ENCODE peak calls at places on chromosomes 5 and 9, in nine cellular contexts. J, D, R, G, K, Y, S, C and P are unnamed samples.

GRCh38 chr9:19379697-19380046 is 364 bp downstream of the RPS6 start:
- DNase-seq in J (no peak), D (no peak), R (no peak), G (peak), K (no peak), Y (no peak), S (no peak), C (peak), P (no peak)

GRCh38 chr9:121622842-121623203 is 28.6 kb upstream of the DAB2IP start:
- DNase-seq in J (no peak), D (no peak), R (no peak), G (no peak), K (no peak), Y (no peak), S (no peak), C (peak), P (no peak)

GRCh38 chr9:107093365-107094060 is 189.6 kb upstream of the RAD23B start:
- DNase-seq in J (no peak), D (no peak), R (no peak), G (no peak), K (no peak), Y (no peak), S (no peak), C (no peak), P (no peak)

GRCh38 chr5:161846731-161847130 is 1.2 kb upstream of the GABRA1 start:
- DNase-seq in J (no peak), D (no peak), R (no peak), G (no peak), K (no peak), Y (no peak), S (peak), C (no peak), P (no peak)

GRCh38 chr9:126956929-126957686 is 42.5 kb downstream of the RALGPS1 start:
- DNase-seq in J (no peak), D (peak), R (no peak), G (peak), K (no peak), Y (no peak), S (no peak), C (peak), P (no peak)

GRCh38 chr9:34716711-34717110 is 6.8 kb upstream of the CCL21 start:
- DNase-seq in J (no peak), D (no peak), R (no peak), G (no peak), K (no peak), Y (no peak), S (no peak), C (no peak), P (no peak)

GRCh38 chr9:137441289-137441934 is at the start of gene ENTPD8:
- DNase-seq in J (no peak), D (peak), R (peak), G (no peak), K (no peak), Y (peak), S (peak), C (no peak), P (no peak)

GRCh38 chr5:143052967-143053682 is 282.9 kb downstream of the ARHGAP26 start:
- DNase-seq in J (no peak), D (no peak), R (no peak), G (no peak), K (no peak), Y (no peak), S (no peak), C (no peak), P (no peak)

GRCh38 chr9:37840560-37841194 is 40.1 kb downstream of the DCAF10 start:
- DNase-seq in J (no peak), D (peak), R (no peak), G (peak), K (no peak), Y (no peak), S (no peak), C (peak), P (no peak)

GRCh38 chr5:151684690-151685361 is 1.9 kb downstream of the SPARC start:
- DNase-seq in J (no peak), D (peak), R (peak), G (peak), K (no peak), Y (no peak), S (peak), C (peak), P (peak)

GRCh38 chr5:117414926-117415325 is 840.3 kb upstream of the SEMA6A start:
- DNase-seq in J (no peak), D (no peak), R (no peak), G (peak), K (no peak), Y (no peak), S (no peak), C (no peak), P (no peak)

GRCh38 chr5:101677961-101678360 is 618.1 kb downstream of the SLCO4C1 start:
- DNase-seq in J (no peak), D (no peak), R (no peak), G (no peak), K (no peak), Y (no peak), S (no peak), C (no peak), P (no peak)

GRCh38 chr5:114362977-114363721 is 1.3 kb downstream of the KCNN2 start:
- DNase-seq in J (no peak), D (no peak), R (peak), G (no peak), K (no peak), Y (no peak), S (peak), C (no peak), P (no peak)

DNA sequence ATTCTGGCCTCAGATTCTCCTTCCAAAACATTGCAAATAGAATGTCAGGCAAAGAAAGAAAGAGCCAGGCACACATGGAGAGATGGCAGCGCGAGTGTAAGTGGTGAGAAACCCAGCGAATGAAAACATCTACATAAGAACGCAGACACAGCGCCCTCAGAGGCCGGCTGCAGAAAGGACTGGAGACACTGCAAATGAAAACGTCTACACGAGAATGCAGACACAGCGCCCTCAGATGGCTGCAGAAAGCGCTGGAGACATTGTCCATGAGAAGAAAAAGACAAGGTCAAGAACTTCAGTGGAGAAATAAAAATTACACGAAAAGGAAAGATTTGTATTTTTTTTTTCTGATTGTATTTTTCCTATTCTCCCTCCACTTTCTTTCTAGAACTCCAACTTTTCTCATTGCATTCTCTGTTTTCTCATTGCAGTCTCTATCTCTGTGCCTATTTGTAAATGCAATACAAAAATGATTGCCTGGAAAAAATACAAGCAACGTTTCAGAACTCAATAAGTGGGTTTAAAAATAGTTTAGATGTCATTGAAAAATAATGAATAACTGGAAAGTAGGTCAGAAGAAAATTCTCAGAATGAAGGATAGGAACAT is 117.9 kb upstream of the LPCAT1 start:
- DNase-seq in J (peak), D (peak), R (peak), G (peak), K (peak), Y (peak), S (peak), C (peak), P (peak)
- TF ChIP-seq CTCF in J (peak), D (peak), R (peak), G (peak), K (peak), Y (peak), S (peak), C (peak), P (peak)

GRCh38 chr9:114275246-114275994 is 47.5 kb upstream of the ORM1 start:
- DNase-seq in J (no peak), D (no peak), R (no peak), G (peak), K (no peak), Y (peak), S (peak), C (no peak), P (no peak)

GRCh38 chr9:114278881-114279570 is 43.9 kb upstream of the ORM1 start:
- DNase-seq in J (no peak), D (peak), R (no peak), G (peak), K (no peak), Y (peak), S (no peak), C (peak), P (no peak)

GRCh38 chr9:114279693-114280092 is 43.2 kb upstream of the ORM1 start:
- DNase-seq in J (no peak), D (no peak), R (no peak), G (no peak), K (no peak), Y (no peak), S (no peak), C (no peak), P (no peak)

GRCh38 chr9:114278356-114278755 is 44.5 kb upstream of the ORM1 start:
- DNase-seq in J (no peak), D (no peak), R (no peak), G (no peak), K (no peak), Y (peak), S (no peak), C (no peak), P (no peak)

DNA sequence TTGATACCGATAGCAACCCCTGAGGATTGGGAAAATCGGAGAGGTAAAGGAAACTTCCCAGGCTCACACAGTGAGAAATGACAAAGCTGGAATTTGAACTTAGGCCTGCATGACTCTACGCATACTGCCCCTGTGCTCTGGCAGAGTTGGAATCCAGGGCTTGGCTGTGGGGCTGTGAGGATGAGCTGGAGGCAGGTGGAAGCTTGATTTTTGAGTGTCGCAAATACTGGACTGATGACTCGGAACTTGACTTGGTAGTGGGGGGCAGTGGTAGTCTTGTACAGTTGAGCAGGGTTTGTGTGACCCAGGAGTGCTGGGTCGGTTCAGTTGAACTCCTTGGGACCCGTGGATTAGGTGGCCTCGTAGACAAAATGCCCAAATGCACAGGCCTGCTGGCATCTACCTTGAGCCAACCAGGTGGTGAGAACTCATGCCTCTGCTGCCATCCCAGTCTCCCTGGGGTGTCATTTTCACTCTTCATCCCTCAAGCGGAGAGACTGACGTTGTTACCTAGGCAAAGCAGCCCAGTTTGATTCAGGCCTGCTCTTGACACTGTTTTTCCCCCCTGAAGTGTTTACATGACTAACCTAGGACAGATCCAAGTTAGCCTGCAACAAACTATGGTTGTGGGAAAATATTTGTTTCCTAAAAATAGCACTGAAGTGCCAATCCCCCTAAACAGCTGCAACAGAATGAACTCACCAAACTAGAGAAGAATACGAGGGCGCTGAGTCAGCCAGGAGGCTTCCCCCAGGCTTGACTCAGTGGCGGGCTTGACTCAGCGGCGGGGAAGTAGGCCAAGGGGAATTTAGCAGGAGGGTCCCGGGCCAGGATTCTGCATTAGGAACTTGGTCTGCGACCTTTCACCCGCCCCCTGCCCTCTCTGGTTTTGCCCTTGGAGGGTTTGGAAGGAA is 45.7 kb upstream of the ORM1 start:
- DNase-seq in J (no peak), D (no peak), R (no peak), G (peak), K (no peak), Y (peak), S (peak), C (peak), P (no peak)
- TF ChIP-seq CTCF in J (no peak), D (no peak), R (no peak), G (no peak), K (no peak), Y (no peak), S (no peak), C (no peak), P (no peak)

GRCh38 chr5:25863811-25864210 is 1174.6 kb downstream of the CDH9 start:
- DNase-seq in J (no peak), D (no peak), R (no peak), G (no peak), K (no peak), Y (no peak), S (no peak), C (no peak), P (no peak)

GRCh38 chr5:25862276-25862675 is 1176.1 kb downstream of the CDH9 start:
- DNase-seq in J (no peak), D (peak), R (no peak), G (no peak), K (no peak), Y (no peak), S (no peak), C (no peak), P (no peak)

DNA sequence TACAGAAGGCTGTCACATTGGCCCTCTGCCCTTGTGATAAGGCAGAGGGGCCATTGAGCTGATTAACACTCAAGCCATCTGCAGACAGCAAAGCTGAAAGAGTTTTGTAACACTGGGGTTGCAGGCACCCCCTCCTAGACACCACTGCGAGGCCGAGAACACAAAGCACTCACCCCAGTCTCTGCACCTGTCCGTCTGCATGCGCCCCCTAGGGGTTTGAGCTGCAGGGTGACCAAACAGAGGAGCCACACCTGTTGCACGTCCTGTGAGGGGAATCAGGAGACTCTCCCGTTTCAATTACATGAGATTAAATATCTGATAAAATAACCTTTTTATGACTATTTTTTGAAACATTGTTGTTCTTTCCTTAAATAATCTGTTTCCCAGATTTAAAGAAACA is 1180.4 kb downstream of the CDH9 start:
- DNase-seq in J (no peak), D (peak), R (peak), G (no peak), K (no peak), Y (no peak), S (peak), C (no peak), P (no peak)
- TF ChIP-seq CTCF in J (no peak), D (peak), R (peak), G (no peak), K (no peak), Y (no peak), S (peak), C (no peak), P (peak)

GRCh38 chr9:88310310-88310980 is 77.8 kb upstream of the SPIN1 start:
- DNase-seq in J (no peak), D (no peak), R (peak), G (peak), K (no peak), Y (no peak), S (peak), C (no peak), P (no peak)
- TF ChIP-seq CTCF in J (no peak), D (no peak), R (no peak), G (peak), K (no peak), Y (no peak), S (peak), C (no peak), P (no peak)

GRCh38 chr9:15231788-15232635 is 75.0 kb downstream of the TTC39B start:
- DNase-seq in J (no peak), D (peak), R (peak), G (peak), K (no peak), Y (no peak), S (peak), C (peak), P (peak)
- TF ChIP-seq CTCF in J (no peak), D (peak), R (peak), G (peak), K (peak), Y (no peak), S (peak), C (peak), P (peak)

GRCh38 chr5:38023799-38024198 is 184.0 kb upstream of the GDNF start:
- DNase-seq in J (no peak), D (no peak), R (no peak), G (no peak), K (no peak), Y (no peak), S (no peak), C (no peak), P (no peak)

GRCh38 chr5:38018011-38018410 is 178.2 kb upstream of the GDNF start:
- DNase-seq in J (no peak), D (no peak), R (no peak), G (no peak), K (no peak), Y (no peak), S (no peak), C (no peak), P (no peak)

GRCh38 chr5:38022621-38023020 is 182.8 kb upstream of the GDNF start:
- DNase-seq in J (no peak), D (no peak), R (no peak), G (no peak), K (no peak), Y (no peak), S (no peak), C (no peak), P (no peak)

DNA sequence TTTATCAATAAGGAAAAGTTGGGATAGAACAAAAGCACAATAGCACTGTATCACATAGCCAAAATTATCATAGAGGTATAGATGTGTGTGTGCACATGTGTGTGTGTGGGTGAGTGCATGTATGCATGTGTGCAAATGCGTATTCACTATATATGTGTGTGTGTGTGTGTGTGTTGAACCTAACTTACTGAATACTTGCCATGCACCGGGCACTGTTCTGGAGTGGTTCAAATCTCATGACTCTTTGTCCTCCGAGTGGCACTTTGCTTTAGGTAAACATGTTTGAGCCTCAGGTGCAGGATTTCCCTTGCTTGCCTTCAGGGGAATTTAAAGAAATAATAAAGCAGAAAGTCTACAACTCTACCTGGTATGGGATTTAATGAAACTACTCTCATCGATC is 183.5 kb upstream of the GDNF start:
- DNase-seq in J (no peak), D (no peak), R (no peak), G (no peak), K (no peak), Y (no peak), S (no peak), C (no peak), P (no peak)
- TF ChIP-seq CTCF in J (no peak), D (no peak), R (no peak), G (no peak), K (no peak), Y (no peak), S (no peak), C (no peak), P (no peak)

GRCh38 chr5:37248970-37249819 is at the start of gene CPLANE1:
- DNase-seq in J (peak), D (peak), R (peak), G (peak), K (peak), Y (peak), S (peak), C (peak), P (peak)
- TF ChIP-seq CTCF in J (no peak), D (no peak), R (no peak), G (no peak), K (no peak), Y (no peak), S (peak), C (peak), P (peak)

GRCh38 chr5:154193636-154194035 is 3.1 kb downstream of the GALNT10 start:
- DNase-seq in J (no peak), D (no peak), R (no peak), G (no peak), K (no peak), Y (no peak), S (no peak), C (peak), P (no peak)

GRCh38 chr5:154193176-154193575 is 2.6 kb downstream of the GALNT10 start:
- DNase-seq in J (no peak), D (no peak), R (no peak), G (no peak), K (no peak), Y (no peak), S (no peak), C (no peak), P (no peak)

GRCh38 chr5:154189819-154190651 is 498 bp upstream of the GALNT10 start:
- DNase-seq in J (peak), D (peak), R (peak), G (peak), K (no peak), Y (peak), S (peak), C (peak), P (peak)

GRCh38 chr5:154190652-154191304 is at the start of gene GALNT10:
- DNase-seq in J (no peak), D (peak), R (peak), G (peak), K (no peak), Y (peak), S (peak), C (peak), P (no peak)

GRCh38 chr5:154191467-154192261 is 1.1 kb downstream of the GALNT10 start:
- DNase-seq in J (no peak), D (no peak), R (no peak), G (peak), K (no peak), Y (no peak), S (no peak), C (peak), P (no peak)
- TF ChIP-seq CTCF in J (no peak), D (no peak), R (no peak), G (peak), K (no peak), Y (no peak), S (no peak), C (peak), P (no peak)

GRCh38 chr5:38543074-38543473 is 13.4 kb downstream of the LIFR start:
- DNase-seq in J (no peak), D (no peak), R (no peak), G (no peak), K (no peak), Y (no peak), S (no peak), C (no peak), P (no peak)
- TF ChIP-seq CTCF in J (no peak), D (no peak), R (no peak), G (no peak), K (no peak), Y (no peak), S (no peak), C (no peak), P (no peak)